ENCODE peak calls at places on chromosomes 13 and 19, in seven cellular contexts. E is iPS-NIHi11; V is stimulated activated CD4-positive, alpha-beta T cell treated with anti-CD3 and anti-CD28 coated beads, Interleukin-4, amount 100 ng/mL, for 1 hour; X is brain pericyte; K is substantia nigra; N is H4; U is CD4-positive, CD25-positive, alpha-beta regulatory T cell. P is an unnamed sample.
A peak's percentile ranks its signal among the peaks of the same experiment; 100 is the strongest.

GRCh38 chr13:110496281-110496680 is 65.2 kb downstream of the RAB20 start:
- DNase-seq in E (no peak), V (no peak), X (no peak), K (no peak), N (no peak), U (no peak), P (no peak)

GRCh38 chr19:33248553-33248953 is 22.9 kb upstream of the SLC7A10 start:
- DNase-seq in E (no peak), V (no peak), X (no peak), K (no peak), N (no peak), U (no peak), P (no peak)

GRCh38 chr19:12603714-12604113 is 6.9 kb downstream of the ZNF490 start:
- DNase-seq in E (no peak), V (peak; percentile 30), X (no peak), K (no peak), N (no peak), U (peak; percentile 71), P (peak; percentile 22)

GRCh38 chr19:11324079-11324661 is 15.3 kb downstream of the RAB3D start:
- DNase-seq in E (peak; percentile 64), V (peak; percentile 13), X (peak; percentile 84), K (peak; percentile 18), N (peak; percentile 98), U (peak; percentile 76), P (peak; percentile 83)

GRCh38 chr13:31862828-31863227 is 123.5 kb downstream of the RXFP2 start:
- DNase-seq in E (no peak), V (no peak), X (no peak), K (no peak), N (no peak), U (no peak), P (no peak)

GRCh38 chr13:75748874-75749273 is 112.7 kb downstream of the LMO7 start:
- DNase-seq in E (no peak), V (no peak), X (no peak), K (no peak), N (no peak), U (no peak), P (no peak)

GRCh38 chr13:32237681-32238080 is 77.5 kb downstream of the ZAR1L start:
- DNase-seq in E (no peak), V (no peak), X (no peak), K (no peak), N (no peak), U (no peak), P (no peak)

GRCh38 chr13:101181076-101181685 is 235.1 kb downstream of the NALCN start:
- DNase-seq in E (no peak), V (no peak), X (no peak), K (no peak), N (no peak), U (no peak), P (no peak)

GRCh38 chr19:55530996-55531395 is 5.9 kb downstream of the SBK2 start:
- DNase-seq in E (no peak), V (no peak), X (no peak), K (no peak), N (no peak), U (no peak), P (no peak)

GRCh38 chr13:97279913-97280312 is 57.8 kb downstream of the MBNL2 start:
- DNase-seq in E (no peak), V (no peak), X (no peak), K (no peak), N (no peak), U (no peak), P (peak; percentile 39)

GRCh38 chr19:42850981-42851717 is 28.4 kb downstream of the PSG1 start:
- DNase-seq in E (no peak), V (no peak), X (no peak), K (no peak), N (peak; percentile 83), U (no peak), P (peak; percentile 11)

GRCh38 chr13:113948034-113948742 is 25.7 kb downstream of the C13orf46 start:
- DNase-seq in E (no peak), V (no peak), X (no peak), K (no peak), N (no peak), U (no peak), P (peak; percentile 49)

GRCh38 chr13:29567411-29567810 is 28.1 kb downstream of the SLC7A1 start:
- DNase-seq in E (no peak), V (no peak), X (no peak), K (no peak), N (no peak), U (no peak), P (no peak)

GRCh38 chr19:13849991-13850909 is 26.7 kb upstream of the NANOS3 start:
- DNase-seq in E (peak; percentile 84), V (peak; percentile 67), X (no peak), K (no peak), N (peak; percentile 72), U (peak; percentile 61), P (peak; percentile 86)